ENCODE peak calls at places on chromosomes 6 and 20, in five cellular contexts. V is sigmoid colon, M is left ventricle myocardium inferior, L is right lobe of liver, K is left lung. J is an unnamed sample.
A peak's percentile ranks its signal among the peaks of the same experiment; 100 is the strongest.

GRCh38 chr6:13195826-13196225 is 132.5 kb downstream of the TBC1D7 start:
- DNase-seq in K (no peak), M (no peak), V (no peak), L (no peak), J (no peak)

GRCh38 chr6:24313477-24314141 is 44.2 kb downstream of the DCDC2 start:
- DNase-seq in V (no peak), M (no peak), K (peak; percentile 57), L (peak; percentile 19), J (no peak)

GRCh38 chr20:46151936-46152335 is 33.8 kb downstream of the CD40 start:
- DNase-seq in V (no peak), L (no peak), M (no peak), K (no peak), J (no peak)

GRCh38 chr6:6856538-6857523 is 250.9 kb upstream of the RREB1 start:
- DNase-seq in L (peak; percentile 73), K (peak; percentile 85), V (peak; percentile 76), M (peak; percentile 57), J (no peak)

GRCh38 chr6:33717857-33718552 is 6.5 kb upstream of the UQCC2 start:
- DNase-seq in V (peak; percentile 79), M (no peak), L (no peak), K (no peak), J (no peak)

GRCh38 chr6:136034422-136034821 is 182.9 kb downstream of the PDE7B start:
- DNase-seq in V (no peak), K (no peak), L (no peak), M (no peak), J (no peak)

GRCh38 chr20:44448753-44449546 is 26.7 kb upstream of the TTPAL start:
- DNase-seq in M (no peak), K (no peak), V (no peak), L (peak; percentile 51), J (no peak)

GRCh38 chr6:706819-707381 is 14.0 kb upstream of the EXOC2 start:
- DNase-seq in K (no peak), V (no peak), L (no peak), M (no peak), J (no peak)

GRCh38 chr6:132218063-132218696 is 183.1 kb downstream of the MOXD1 start:
- DNase-seq in K (no peak), V (no peak), M (no peak), L (no peak), J (no peak)

GRCh38 chr6:45586216-45587171 is 208.8 kb upstream of the SUPT3H start:
- DNase-seq in L (no peak), V (no peak), K (no peak), M (no peak), J (no peak)

GRCh38 chr6:168179133-168179532 is 100.1 kb upstream of the FRMD1 start:
- DNase-seq in M (no peak), V (peak; percentile 59), K (no peak), L (no peak), J (peak; percentile 62)
- TF ChIP-seq CTCF in M (no peak), V (no peak), K (no peak), L (no peak), J (no peak)

GRCh38 chr20:51403465-51404220 is 138.9 kb downstream of the NFATC2 start:
- DNase-seq in V (no peak), L (no peak), M (no peak), K (no peak), J (no peak)
- TF ChIP-seq CTCF in V (no peak), L (no peak), M (no peak), K (no peak), J (no peak)

DNA sequence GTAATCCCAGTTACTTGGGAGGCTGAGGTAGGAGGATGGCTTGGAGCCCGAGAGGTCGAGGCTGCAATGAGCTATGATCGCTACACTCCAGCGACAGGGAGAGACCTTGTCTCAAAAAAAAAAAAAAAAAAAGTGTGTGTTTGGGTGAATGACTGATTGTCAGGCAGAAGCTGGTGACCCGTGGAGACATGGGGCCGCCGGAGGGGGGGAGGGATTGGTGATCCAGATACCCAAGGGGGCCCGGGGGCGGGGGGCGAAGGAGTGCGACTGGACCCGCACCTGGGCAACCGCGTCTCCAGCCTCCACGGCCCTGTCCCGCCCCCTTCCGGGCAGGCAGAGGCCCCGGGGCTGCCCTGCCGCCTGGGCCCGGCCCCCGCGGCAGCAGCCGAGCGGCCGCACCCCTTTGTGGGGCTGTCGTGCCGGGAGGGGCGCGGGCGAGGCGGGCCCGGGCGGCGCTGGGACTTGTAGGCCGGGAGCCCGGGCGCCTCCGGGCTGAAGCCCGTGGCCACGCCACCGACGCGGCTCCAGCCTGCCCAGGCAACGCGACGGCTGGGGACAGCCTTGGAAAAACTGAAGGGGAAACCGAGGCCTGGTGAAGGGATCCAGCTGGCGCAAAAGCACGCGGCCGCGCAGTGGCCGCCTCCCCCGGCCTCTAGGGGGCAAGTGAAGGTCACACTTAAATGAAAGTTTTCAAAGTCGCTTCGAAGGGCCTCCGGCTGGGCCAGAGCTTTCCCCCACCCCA is 2.1 kb upstream of the RBM38 start:
- DNase-seq in L (peak; percentile 89), K (peak; percentile 94), V (peak; percentile 92), M (peak; percentile 86), J (peak; percentile 74)
- TF ChIP-seq CTCF in L (no peak), K (peak; percentile 30), V (peak; percentile 16), M (peak; percentile 37), J (peak; percentile 59)

DNA sequence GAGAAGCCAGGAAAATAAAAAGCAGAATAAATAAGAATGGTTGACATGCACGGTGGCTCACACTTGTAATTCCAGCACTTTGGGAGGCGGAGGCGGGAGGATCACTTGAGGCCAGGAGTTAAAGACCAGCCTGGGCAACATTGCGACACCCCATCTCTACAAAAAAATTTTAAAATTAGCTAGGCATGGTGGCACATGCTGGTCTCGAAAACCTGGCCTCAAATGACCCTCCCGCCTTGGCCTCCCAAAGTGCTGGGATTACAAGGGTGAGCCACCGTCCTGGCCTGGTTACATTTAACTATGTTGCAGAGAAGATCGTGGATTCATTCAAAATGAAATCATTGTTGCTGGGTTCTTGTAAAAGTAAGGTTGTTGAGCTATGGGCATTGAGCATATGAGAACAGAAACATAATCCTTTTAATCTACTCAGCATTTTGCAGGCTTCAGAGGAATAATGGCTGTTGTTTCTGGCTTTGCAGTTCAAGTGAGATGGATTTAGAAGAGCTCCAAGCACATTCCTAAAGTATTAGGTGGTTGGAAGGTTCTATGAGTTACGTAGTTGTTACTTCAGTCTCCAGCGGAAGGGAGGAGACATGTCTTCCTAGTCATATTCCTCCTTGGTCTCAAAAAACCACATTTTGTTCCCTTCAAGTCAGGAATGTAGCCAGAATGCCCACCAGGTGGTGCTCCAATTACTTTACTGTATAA is 45.6 kb upstream of the RAB23 start:
- DNase-seq in V (peak; percentile 70), K (no peak), L (no peak), M (no peak), J (no peak)
- TF ChIP-seq CTCF in V (peak; percentile 27), K (peak; percentile 46), L (peak; percentile 33), M (peak; percentile 46), J (peak; percentile 70)

DNA sequence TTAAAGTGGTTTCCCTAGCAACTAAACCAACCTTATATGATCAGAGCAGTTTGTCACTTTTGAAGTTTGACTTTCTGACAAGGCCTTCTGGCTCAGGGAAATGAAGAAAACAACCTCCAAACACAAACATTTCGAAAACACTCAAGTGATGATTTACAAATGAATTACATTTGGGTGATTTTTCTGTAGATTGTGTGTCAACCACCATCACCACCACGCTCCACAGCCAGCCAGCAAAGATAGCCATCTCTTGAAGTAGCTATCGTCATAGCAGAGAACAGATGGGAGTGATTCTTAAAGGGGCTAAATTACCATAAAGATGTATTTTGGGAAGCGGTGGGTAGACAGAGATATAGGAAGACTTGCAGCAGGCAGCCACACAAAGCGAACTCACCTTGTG is 16.4 kb upstream of the MLIP start:
- DNase-seq in V (no peak), K (no peak), M (no peak), L (no peak), J (no peak)
- TF ChIP-seq CTCF in V (no peak), K (no peak), M (no peak), L (no peak), J (no peak)

J was measured in type B pancreatic cell.